ENCODE peak calls at places on chromosome 17, in seven cellular contexts. P is left ventricle myocardium inferior, I is MM.1S, E is cardiac muscle cell, B is endothelial cell, Z is fibroblast of pulmonary artery, V is choroid plexus epithelial cell. N is an unnamed sample.

GRCh38 chr17:45246861-45247428 is 14.9 kb downstream of the SPATA32 start:
- DNase-seq in P (no peak), I (no peak), E (peak), B (peak), Z (no peak), V (no peak), N (no peak)

GRCh38 chr17:17269926-17270773 is 10.9 kb downstream of the COPS3 start:
- DNase-seq in P (no peak), I (peak), E (no peak), B (peak), Z (no peak), V (peak), N (no peak)

GRCh38 chr17:60141111-60142018 is 8.4 kb upstream of the CA4 start:
- DNase-seq in P (no peak), I (no peak), E (peak), B (no peak), Z (peak), V (no peak), N (no peak)

GRCh38 chr17:50779747-50780363 is 12.5 kb upstream of the ANKRD40CL start:
- DNase-seq in P (no peak), I (no peak), E (no peak), B (no peak), Z (no peak), V (no peak), N (no peak)

GRCh38 chr17:16215002-16215272 is 397 bp downstream of the NCOR1 start:
- DNase-seq in P (peak), I (peak), E (peak), B (peak), Z (peak), V (no peak), N (peak)

GRCh38 chr17:41689497-41690299 is 1.0 kb downstream of the EIF1 start:
- DNase-seq in P (no peak), I (peak), E (peak), B (peak), Z (peak), V (peak), N (no peak)

GRCh38 chr17:42288078-42288984 is at the start of gene STAT5A:
- DNase-seq in P (peak), I (peak), E (peak), B (peak), Z (peak), V (peak), N (peak)

GRCh38 chr17:48998557-48999440 is 1.6 kb downstream of the IGF2BP1 start:
- DNase-seq in P (no peak), I (no peak), E (peak), B (peak), Z (no peak), V (peak), N (peak)

GRCh38 chr17:32007463-32008298 is 498 bp downstream of the LRRC37B start:
- DNase-seq in P (no peak), I (peak), E (peak), B (peak), Z (peak), V (peak), N (peak)

GRCh38 chr17:79607941-79608728 is 2.7 kb downstream of the RBFOX3 start:
- DNase-seq in P (no peak), I (no peak), E (peak), B (peak), Z (peak), V (peak), N (peak)

GRCh38 chr17:81942167-81942553 is 4.9 kb downstream of the MYADML2 start:
- DNase-seq in P (no peak), I (no peak), E (no peak), B (no peak), Z (no peak), V (no peak), N (no peak)

GRCh38 chr17:5951912-5952311 is 118.3 kb upstream of the WSCD1 start:
- DNase-seq in P (no peak), I (no peak), E (no peak), B (no peak), Z (no peak), V (no peak), N (no peak)

GRCh38 chr17:4188076-4188475 is 45.1 kb downstream of the CYB5D2 start:
- DNase-seq in P (no peak), I (no peak), E (no peak), B (no peak), Z (no peak), V (no peak), N (no peak)

GRCh38 chr17:63530557-63531021 is 7.4 kb downstream of the KCNH6 start:
- DNase-seq in P (no peak), I (no peak), E (no peak), B (no peak), Z (no peak), V (no peak), N (no peak)

GRCh38 chr17:79976451-79976850 is 59.2 kb downstream of the TBC1D16 start:
- DNase-seq in P (no peak), I (no peak), E (no peak), B (no peak), Z (no peak), V (no peak), N (peak)

GRCh38 chr17:66976781-66977201 is 12.3 kb downstream of the CACNG4 start:
- DNase-seq in P (peak), I (no peak), E (no peak), B (no peak), Z (no peak), V (no peak), N (no peak)

GRCh38 chr17:1030684-1031557 is 34.0 kb downstream of the TIMM22 start:
- DNase-seq in P (peak), I (no peak), E (no peak), B (no peak), Z (no peak), V (peak), N (no peak)

GRCh38 chr17:40726919-40727318 is 23.4 kb upstream of the KRT24 start:
- DNase-seq in P (no peak), I (no peak), E (no peak), B (no peak), Z (peak), V (peak), N (no peak)

GRCh38 chr17:37392024-37392590 is 14.5 kb downstream of the ACACA start:
- DNase-seq in P (no peak), I (peak), E (peak), B (no peak), Z (peak), V (peak), N (peak)

GRCh38 chr17:11935734-11936406 is 61.4 kb downstream of the ZNF18 start:
- DNase-seq in P (peak), I (peak), E (peak), B (peak), Z (peak), V (peak), N (no peak)
- TF ChIP-seq CTCF in P (peak), I (peak), E (peak), B (peak), Z (peak), V (peak), N (no peak)

GRCh38 chr17:19368119-19368660 is 5.7 kb upstream of the B9D1 start:
- DNase-seq in P (no peak), I (no peak), E (no peak), B (no peak), Z (no peak), V (peak), N (no peak)
- TF ChIP-seq CTCF in P (no peak), I (no peak), E (no peak), B (no peak), Z (no peak), V (no peak), N (no peak)

DNA sequence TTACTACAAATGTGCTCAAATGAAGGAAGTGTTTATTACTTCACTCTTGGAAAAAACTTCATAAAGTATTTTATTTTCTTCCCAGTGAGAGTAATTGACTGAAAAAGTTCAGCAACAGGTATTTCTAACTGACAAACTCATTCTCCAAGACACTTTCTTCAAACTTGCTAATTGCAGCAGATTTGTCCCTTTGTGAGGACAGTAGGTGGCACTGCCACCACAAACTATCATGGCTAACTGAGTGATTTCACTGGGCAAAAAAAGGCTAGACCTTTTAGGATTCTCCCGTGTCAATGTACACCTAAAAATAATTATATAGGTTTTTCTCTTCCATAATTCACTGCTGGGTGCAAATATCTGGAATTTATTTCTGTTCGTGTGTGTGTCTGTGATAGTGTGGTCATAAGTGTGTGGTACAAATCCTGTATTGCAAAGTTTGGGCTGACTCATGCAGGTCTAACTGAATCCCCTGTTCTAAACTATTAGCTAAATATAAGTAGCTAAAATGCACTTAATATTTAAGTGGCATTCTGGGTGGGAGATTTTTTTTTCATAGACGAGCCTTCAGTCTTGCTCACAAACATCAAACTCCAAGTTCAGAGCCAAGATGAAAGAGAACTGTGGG is 3.9 kb downstream of the HS3ST3A1 start:
- DNase-seq in P (no peak), I (peak), E (peak), B (peak), Z (peak), V (peak), N (peak)
- TF ChIP-seq CTCF in P (peak), I (peak), E (peak), B (peak), Z (peak), V (peak), N (peak)

GRCh38 chr17:52158450-52159042 is at the start of gene CA10:
- DNase-seq in P (no peak), I (no peak), E (peak), B (peak), Z (no peak), V (no peak), N (no peak)
- TF ChIP-seq CTCF in P (no peak), I (no peak), E (no peak), B (no peak), Z (no peak), V (no peak), N (no peak)

GRCh38 chr17:30570596-30571265 is 93.5 kb downstream of the GOSR1 start:
- DNase-seq in P (no peak), I (no peak), E (no peak), B (no peak), Z (no peak), V (no peak), N (no peak)

GRCh38 chr17:30570191-30570590 is 93.0 kb downstream of the GOSR1 start:
- DNase-seq in P (no peak), I (no peak), E (no peak), B (no peak), Z (no peak), V (no peak), N (no peak)

GRCh38 chr17:30567231-30568116 is 90.3 kb downstream of the GOSR1 start:
- DNase-seq in P (no peak), I (no peak), E (no peak), B (no peak), Z (no peak), V (no peak), N (no peak)

GRCh38 chr17:30559656-30560055 is 82.4 kb downstream of the GOSR1 start:
- DNase-seq in P (no peak), I (no peak), E (no peak), B (no peak), Z (no peak), V (no peak), N (no peak)

GRCh38 chr17:30565073-30565935 is 88.1 kb downstream of the GOSR1 start:
- DNase-seq in P (no peak), I (no peak), E (no peak), B (no peak), Z (peak), V (peak), N (no peak)
- TF ChIP-seq CTCF in P (no peak), I (no peak), E (no peak), B (no peak), Z (peak), V (peak), N (no peak)

N was measured in GM13976.